ENCODE peak calls at places on chromosomes 4 and X, in eight cellular contexts. M, O, B, U, Z, W, Y and T are unnamed samples.

GRCh38 chrX:104370089-104370488 is 115.4 kb upstream of the ESX1 start:
- DNase-seq in M (no peak), O (no peak), B (no peak), U (peak), Z (no peak), W (no peak), Y (peak), T (no peak)

GRCh38 chrX:74449937-74450330 is 28.6 kb downstream of the SLC16A2 start:
- DNase-seq in M (no peak), O (no peak), B (no peak), U (peak), Z (no peak), W (no peak), Y (peak), T (peak)

GRCh38 chrX:48890296-48890925 is 7.2 kb downstream of the TIMM17B start:
- DNase-seq in M (no peak), O (no peak), B (no peak), U (no peak), Z (no peak), W (no peak), Y (peak), T (no peak)

GRCh38 chr4:2745981-2746806 is 9.9 kb downstream of the TNIP2 start:
- DNase-seq in M (peak), O (peak), B (no peak), U (peak), Z (no peak), W (peak), Y (peak), T (peak)

GRCh38 chr4:107689912-107690587 is 30.0 kb downstream of the PAPSS1 start:
- DNase-seq in M (no peak), O (no peak), B (no peak), U (peak), Z (no peak), W (no peak), Y (peak), T (peak)

GRCh38 chr4:158863296-158863695 is 94.5 kb downstream of the FNIP2 start:
- DNase-seq in M (no peak), O (no peak), B (no peak), U (no peak), Z (no peak), W (no peak), Y (no peak), T (no peak)

GRCh38 chr4:28886934-28887333 is 1833.2 kb upstream of the PCDH7 start:
- DNase-seq in M (no peak), O (no peak), B (no peak), U (no peak), Z (no peak), W (no peak), Y (no peak), T (no peak)

GRCh38 chr4:14025093-14025492 is 397.6 kb upstream of the BOD1L1 start:
- DNase-seq in M (no peak), O (no peak), B (no peak), U (peak), Z (no peak), W (no peak), Y (no peak), T (no peak)

GRCh38 chrX:154019061-154019621 is 561 bp downstream of the IRAK1 start:
- DNase-seq in M (peak), O (peak), B (no peak), U (no peak), Z (no peak), W (no peak), Y (no peak), T (no peak)

DNA sequence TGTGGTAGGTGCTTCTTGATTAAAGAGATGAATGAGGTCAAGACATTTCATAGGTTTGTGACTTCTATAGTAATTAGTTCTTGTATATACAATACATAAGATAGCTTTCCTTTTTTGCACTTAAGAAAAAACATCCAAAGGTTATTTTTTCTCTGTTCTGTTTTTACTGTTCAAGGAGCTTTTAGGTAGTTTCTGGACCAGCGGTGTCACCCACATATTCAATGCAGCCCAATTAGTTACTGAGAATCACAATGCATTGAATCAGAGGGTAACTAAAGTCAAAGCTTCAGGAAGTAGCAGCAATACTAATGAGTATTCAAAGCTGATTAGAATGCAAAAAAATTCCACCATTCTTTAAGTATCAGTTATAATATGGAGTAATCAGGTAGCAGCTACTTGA is 211.6 kb downstream of the SH2D1A start:
- DNase-seq in M (no peak), O (no peak), B (no peak), U (no peak), Z (no peak), W (no peak), Y (no peak), T (no peak)
- H3K4me3 ChIP-seq in M (no peak), O (no peak), B (no peak), U (no peak), Z (no peak), W (no peak), Y (no peak), T (no peak)

GRCh38 chrX:14875624-14876023 is 2.4 kb downstream of the MOSPD2 start:
- DNase-seq in M (no peak), O (no peak), B (no peak), U (no peak), Z (no peak), W (no peak), Y (no peak), T (no peak)

GRCh38 chrX:14873676-14874049 is 442 bp downstream of the MOSPD2 start:
- DNase-seq in M (no peak), O (no peak), B (no peak), U (no peak), Z (no peak), W (no peak), Y (no peak), T (peak)

GRCh38 chrX:14872851-14873675 is at the start of the genes FANCB and MOSPD2:
- DNase-seq in M (peak), O (peak), B (peak), U (peak), Z (peak), W (peak), Y (peak), T (peak)

GRCh38 chrX:14872355-14872754 is 514 bp downstream of the FANCB start:
- DNase-seq in M (peak), O (no peak), B (no peak), U (no peak), Z (no peak), W (no peak), Y (no peak), T (no peak)

DNA sequence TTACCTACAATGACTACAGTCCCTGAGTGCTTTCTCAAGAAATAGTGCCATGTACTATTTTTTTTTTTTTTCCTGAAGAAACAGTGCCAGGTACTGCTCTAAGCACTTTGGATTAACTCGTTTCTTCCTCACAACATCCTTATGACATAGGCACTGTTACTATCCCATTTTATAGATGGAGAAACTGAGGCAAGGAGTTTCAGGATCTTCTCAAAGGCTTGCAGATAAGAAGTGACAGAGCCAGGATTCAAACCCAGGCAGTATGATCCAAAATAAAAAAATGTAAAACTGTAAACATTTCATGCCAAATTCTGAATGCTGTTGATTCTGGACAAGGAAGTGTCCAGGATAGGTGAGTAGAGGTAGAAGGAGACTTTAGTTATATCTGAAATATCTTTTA is 1.1 kb downstream of the FANCB start:
- DNase-seq in M (no peak), O (no peak), B (no peak), U (no peak), Z (no peak), W (no peak), Y (no peak), T (no peak)
- H3K4me3 ChIP-seq in M (peak), O (no peak), B (peak), U (no peak), Z (no peak), W (peak), Y (no peak), T (peak)

DNA sequence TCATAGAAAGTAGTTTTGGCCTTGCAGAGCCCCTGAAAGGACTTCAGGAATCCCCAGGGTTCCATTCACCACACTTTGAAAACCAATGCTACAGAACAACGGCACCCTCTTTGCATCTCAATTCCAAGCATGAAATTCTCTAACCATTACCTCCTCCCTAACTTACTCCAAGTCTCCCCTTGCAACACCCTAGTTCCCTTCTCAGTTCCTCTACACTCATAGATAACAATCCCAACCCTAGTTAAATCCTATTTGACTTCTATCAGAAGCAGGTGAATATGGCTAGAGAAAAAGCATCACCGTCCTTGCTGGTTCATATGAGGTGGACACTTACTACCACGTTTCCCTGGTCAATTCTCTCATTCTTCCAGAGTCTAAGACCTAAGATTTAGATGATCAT is 2.4 kb downstream of the RCHY1 start:
- DNase-seq in M (no peak), O (no peak), B (no peak), U (no peak), Z (no peak), W (no peak), Y (no peak), T (no peak)
- H3K4me3 ChIP-seq in M (peak), O (no peak), B (peak), U (no peak), Z (no peak), W (peak), Y (peak), T (peak)

DNA sequence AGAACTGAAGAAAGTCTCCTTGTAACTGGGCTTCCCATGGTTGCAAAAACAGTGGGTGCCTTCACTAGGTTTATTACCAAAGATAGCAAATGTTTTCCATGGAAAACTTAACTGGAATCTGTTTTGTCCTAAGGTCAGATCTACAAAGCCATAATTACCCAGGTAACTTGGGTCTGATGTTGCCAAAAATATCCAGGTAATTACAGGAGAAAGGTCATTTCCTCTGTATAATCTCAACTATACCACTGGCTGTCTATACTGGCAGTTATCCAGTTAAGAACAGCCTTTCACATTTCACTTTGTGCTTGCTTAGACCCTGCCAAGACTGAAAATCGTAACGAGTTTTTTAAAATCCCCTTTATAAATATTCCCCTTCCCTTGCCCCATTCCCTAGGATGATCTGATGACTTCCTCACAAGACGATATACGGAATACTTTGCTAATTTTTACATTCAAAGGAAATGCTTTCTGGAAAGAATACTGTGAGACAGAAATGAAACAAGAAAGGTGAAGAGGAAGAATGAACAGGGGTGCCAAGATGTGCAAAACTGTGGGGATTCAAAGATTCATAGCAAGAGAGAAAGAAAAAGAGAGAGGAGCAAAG is 105.5 kb downstream of the MAML3 start:
- DNase-seq in M (no peak), O (no peak), B (no peak), U (no peak), Z (no peak), W (no peak), Y (no peak), T (no peak)
- H3K4me3 ChIP-seq in M (peak), O (peak), B (peak), U (peak), Z (no peak), W (no peak), Y (peak), T (peak)

GRCh38 chrX:70456256-70456655 is 11.6 kb downstream of the DLG3 start:
- DNase-seq in M (no peak), O (no peak), B (no peak), U (no peak), Z (no peak), W (no peak), Y (no peak), T (no peak)
- H3K4me3 ChIP-seq in M (no peak), O (no peak), B (no peak), U (no peak), Z (peak), W (peak), Y (peak), T (peak)

GRCh38 chrX:136182394-136182793 is 35.1 kb downstream of the FHL1 start:
- DNase-seq in M (no peak), O (no peak), B (no peak), U (no peak), Z (no peak), W (no peak), Y (no peak), T (no peak)

GRCh38 chrX:136171420-136171819 is 24.1 kb downstream of the FHL1 start:
- DNase-seq in M (no peak), O (no peak), B (no peak), U (no peak), Z (no peak), W (no peak), Y (peak), T (no peak)

GRCh38 chrX:136179133-136179532 is 31.8 kb downstream of the FHL1 start:
- DNase-seq in M (no peak), O (no peak), B (no peak), U (no peak), Z (no peak), W (no peak), Y (no peak), T (no peak)

GRCh38 chrX:136176399-136176825 is 29.1 kb downstream of the FHL1 start:
- DNase-seq in M (no peak), O (no peak), B (no peak), U (peak), Z (no peak), W (no peak), Y (peak), T (peak)
- H3K4me3 ChIP-seq in M (no peak), O (no peak), B (no peak), U (no peak), Z (no peak), W (no peak), Y (no peak), T (no peak)

GRCh38 chr4:148215202-148215601 is 227.0 kb downstream of the NR3C2 start:
- DNase-seq in M (no peak), O (no peak), B (no peak), U (no peak), Z (no peak), W (no peak), Y (no peak), T (no peak)
- H3K4me3 ChIP-seq in M (no peak), O (no peak), B (peak), U (no peak), Z (no peak), W (no peak), Y (no peak), T (no peak)

GRCh38 chr4:129362685-129363274 is 266.8 kb downstream of the C4orf33 start:
- DNase-seq in M (peak), O (peak), B (no peak), U (peak), Z (peak), W (peak), Y (peak), T (peak)
- H3K4me3 ChIP-seq in M (no peak), O (no peak), B (no peak), U (no peak), Z (no peak), W (no peak), Y (no peak), T (no peak)

GRCh38 chrX:9785252-9785943 is 831 bp upstream of the SHROOM2 start:
- DNase-seq in M (no peak), O (no peak), B (no peak), U (no peak), Z (no peak), W (no peak), Y (no peak), T (no peak)
- H3K4me3 ChIP-seq in M (no peak), O (no peak), B (peak), U (peak), Z (peak), W (no peak), Y (no peak), T (no peak)

DNA sequence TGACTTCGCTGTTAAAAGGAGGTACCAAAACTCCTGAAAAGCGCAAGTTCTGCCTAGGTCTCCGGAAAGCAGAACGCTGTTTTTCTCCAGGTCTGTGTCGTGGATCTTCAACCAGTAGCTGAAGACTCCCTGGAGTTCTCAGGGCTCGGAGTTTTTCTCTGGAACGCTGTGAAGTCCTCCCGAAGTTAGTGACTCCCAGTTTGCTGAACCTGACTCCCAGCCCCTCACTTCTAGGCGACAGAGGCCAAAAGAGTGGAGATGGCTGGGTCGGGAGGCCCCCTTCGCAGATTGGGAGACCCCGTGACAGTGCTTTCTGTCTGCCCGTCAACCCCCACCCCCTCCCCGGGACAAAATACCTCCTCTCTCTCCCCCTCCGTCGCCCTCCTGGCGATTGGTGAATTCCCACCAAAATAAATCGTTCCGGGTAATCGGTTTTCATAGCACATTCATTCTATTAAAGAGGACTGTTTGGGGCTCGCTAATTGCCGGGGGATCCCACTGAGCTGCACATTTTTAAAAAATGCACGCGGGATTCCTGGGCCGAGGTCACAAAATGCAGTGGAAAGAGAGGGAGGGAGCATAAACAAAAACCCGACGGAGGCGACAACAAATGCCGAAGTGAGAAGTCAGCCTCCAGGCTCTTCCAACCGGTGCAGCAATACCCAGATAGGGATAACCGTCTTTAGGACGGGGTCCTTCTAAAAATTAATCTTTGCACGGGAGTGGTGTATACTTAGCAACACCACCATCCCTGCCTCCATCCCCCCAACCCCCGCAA is 4.0 kb upstream of the MSX1 start:
- DNase-seq in M (no peak), O (no peak), B (no peak), U (no peak), Z (no peak), W (no peak), Y (no peak), T (peak)
- H3K4me3 ChIP-seq in M (no peak), O (no peak), B (peak), U (no peak), Z (no peak), W (no peak), Y (no peak), T (no peak)